ENCODE peak calls at places on chromosomes 6 and 20, in six cellular contexts. Q is HCT116, K is GM12878, Y is WTC11, M is HepG2, S is H1. E is an unnamed sample.

GRCh38 chr20:43187476-43188233 is 2.1 kb downstream of the PTPRT start:
- DNase-seq in M (peak), Y (peak), S (peak), K (no peak), Q (peak), E (peak)

GRCh38 chr20:5863040-5863811 is 87.1 kb downstream of the TRMT6 start:
- DNase-seq in S (no peak), Q (no peak), M (no peak), K (no peak), Y (no peak), E (no peak)

GRCh38 chr6:161379828-161380598 is 106.2 kb upstream of the AGPAT4 start:
- DNase-seq in S (no peak), K (no peak), Y (no peak), M (no peak), Q (no peak), E (peak)

GRCh38 chr6:37607949-37608348 is 89.7 kb downstream of the MDGA1 start:
- DNase-seq in Q (no peak), K (no peak), M (peak), Y (no peak), S (no peak), E (peak)

GRCh38 chr6:90414352-90414751 is 117.7 kb upstream of the BACH2 start:
- DNase-seq in Y (no peak), S (no peak), K (no peak), M (no peak), Q (no peak), E (no peak)

GRCh38 chr20:21179796-21180195 is 53.9 kb downstream of the KIZ start:
- DNase-seq in Q (no peak), S (no peak), Y (no peak), K (no peak), M (no peak), E (no peak)

GRCh38 chr6:143555071-143555492 is 43.6 kb upstream of the FUCA2 start:
- DNase-seq in Q (no peak), K (no peak), Y (no peak), S (no peak), M (no peak), E (peak)

GRCh38 chr6:1552296-1552761 is 57.4 kb upstream of the FOXC1 start:
- DNase-seq in Y (no peak), M (peak), S (no peak), Q (peak), K (no peak), E (no peak)

GRCh38 chr20:50108571-50109235 is 4.2 kb downstream of the UBE2V1 start:
- DNase-seq in Q (no peak), K (no peak), S (no peak), Y (no peak), M (no peak), E (no peak)

GRCh38 chr6:77666340-77666739 is 13.5 kb downstream of the MEI4 start:
- DNase-seq in Q (no peak), M (no peak), K (no peak), Y (no peak), S (no peak), E (no peak)

GRCh38 chr6:122669868-122670267 is 59.7 kb downstream of the PKIB start:
- DNase-seq in K (no peak), S (no peak), M (no peak), Q (no peak), Y (no peak), E (no peak)

GRCh38 chr6:1737463-1738311 is 128.0 kb downstream of the FOXC1 start:
- DNase-seq in S (no peak), Q (no peak), K (no peak), Y (no peak), M (no peak), E (no peak)

GRCh38 chr20:3927486-3928291 is 38.5 kb downstream of the PANK2 start:
- DNase-seq in M (no peak), Y (no peak), Q (no peak), S (no peak), K (no peak), E (no peak)

GRCh38 chr6:84086545-84087429 is 53.2 kb downstream of the MRAP2 start:
- DNase-seq in S (no peak), K (no peak), M (peak), Y (no peak), Q (no peak), E (peak)

GRCh38 chr6:49543087-49543858 is 7.2 kb upstream of the C6orf141 start:
- DNase-seq in M (no peak), Y (no peak), S (no peak), Q (no peak), K (no peak), E (peak)

GRCh38 chr6:19830171-19830570 is 7.0 kb upstream of the ID4 start:
- DNase-seq in Q (no peak), S (no peak), Y (no peak), M (peak), K (no peak), E (no peak)

GRCh38 chr20:56932575-56933330 is 303.6 kb downstream of the TFAP2C start:
- DNase-seq in M (no peak), S (no peak), Y (no peak), Q (no peak), K (no peak), E (no peak)

GRCh38 chr20:17541596-17541995 is 10.4 kb upstream of the BFSP1 start:
- DNase-seq in Y (no peak), K (no peak), M (no peak), S (no peak), Q (no peak), E (no peak)

GRCh38 chr20:36461600-36462439 is 79.5 kb upstream of the MYL9 start:
- DNase-seq in Q (no peak), M (no peak), S (no peak), Y (peak), K (no peak), E (peak)

GRCh38 chr6:151388997-151389639 is 2.2 kb downstream of the ZBTB2 start:
- DNase-seq in Q (no peak), S (no peak), M (no peak), Y (no peak), K (no peak), E (no peak)

GRCh38 chr6:87336367-87336766 is 7.3 kb upstream of the GJB7 start:
- DNase-seq in M (no peak), Q (no peak), S (no peak), Y (no peak), K (no peak), E (peak)

GRCh38 chr6:5565976-5566375 is 304.7 kb downstream of the FARS2 start:
- DNase-seq in K (no peak), S (no peak), M (no peak), Y (no peak), Q (no peak), E (no peak)

GRCh38 chr6:116561377-116562018 is 7.9 kb downstream of the CALHM4 start:
- DNase-seq in S (no peak), K (no peak), Q (peak), M (peak), Y (peak), E (peak)

GRCh38 chr6:134117409-134117808 is 65.0 kb upstream of the SLC2A12 start:
- DNase-seq in K (no peak), M (no peak), Y (no peak), S (no peak), Q (no peak), E (no peak)

GRCh38 chr20:3934628-3935027 is 45.4 kb downstream of the PANK2 start:
- DNase-seq in Q (no peak), K (no peak), M (no peak), S (no peak), Y (no peak), E (no peak)

GRCh38 chr6:13048113-13048512 is 280.2 kb downstream of the TBC1D7 start:
- DNase-seq in Y (no peak), K (no peak), Q (no peak), S (no peak), M (no peak), E (no peak)

GRCh38 chr6:88365230-88365629 is 199.1 kb upstream of the CNR1 start:
- DNase-seq in Y (no peak), K (no peak), M (no peak), S (no peak), Q (no peak), E (no peak)

GRCh38 chr20:63139369-63139768 is 76.6 kb downstream of the YTHDF1 start:
- DNase-seq in S (no peak), Q (no peak), Y (no peak), K (no peak), M (no peak), E (no peak)

GRCh38 chr6:41092421-41093140 is 19.8 kb downstream of the NFYA start:
- DNase-seq in K (no peak), S (no peak), Y (no peak), M (peak), Q (no peak), E (peak)

GRCh38 chr20:20237093-20237959 is 130.6 kb upstream of the INSM1 start:
- DNase-seq in K (no peak), M (peak), S (no peak), Q (peak), Y (peak), E (peak)

GRCh38 chr20:39532205-39532604 is 570.1 kb downstream of the DHX35 start:
- DNase-seq in M (no peak), K (no peak), Q (no peak), Y (no peak), S (no peak), E (no peak)

GRCh38 chr20:25057234-25058050 is 497 bp downstream of the ACSS1 start:
- DNase-seq in M (no peak), Y (peak), S (no peak), K (no peak), Q (no peak), E (peak)

GRCh38 chr6:160990847-160991410 is 640 bp upstream of the MAP3K4 start:
- DNase-seq in S (no peak), M (no peak), Y (no peak), Q (no peak), K (no peak), E (no peak)

GRCh38 chr6:1884313-1884712 is 274.6 kb downstream of the FOXC1 start:
- DNase-seq in Q (no peak), K (no peak), M (no peak), S (no peak), Y (no peak), E (no peak)

GRCh38 chr20:59365611-59366284 is 65.3 kb downstream of the EDN3 start:
- DNase-seq in M (no peak), K (no peak), Q (no peak), Y (no peak), S (no peak), E (no peak)

GRCh38 chr20:38231786-38232130 is 28.8 kb downstream of the KIAA1755 start:
- DNase-seq in K (no peak), Q (no peak), S (no peak), M (no peak), Y (no peak), E (no peak)
- TF ChIP-seq ATF3 in K (no peak), Q (no peak), S (no peak), M (no peak), Y (no peak), E (no peak)

DNA sequence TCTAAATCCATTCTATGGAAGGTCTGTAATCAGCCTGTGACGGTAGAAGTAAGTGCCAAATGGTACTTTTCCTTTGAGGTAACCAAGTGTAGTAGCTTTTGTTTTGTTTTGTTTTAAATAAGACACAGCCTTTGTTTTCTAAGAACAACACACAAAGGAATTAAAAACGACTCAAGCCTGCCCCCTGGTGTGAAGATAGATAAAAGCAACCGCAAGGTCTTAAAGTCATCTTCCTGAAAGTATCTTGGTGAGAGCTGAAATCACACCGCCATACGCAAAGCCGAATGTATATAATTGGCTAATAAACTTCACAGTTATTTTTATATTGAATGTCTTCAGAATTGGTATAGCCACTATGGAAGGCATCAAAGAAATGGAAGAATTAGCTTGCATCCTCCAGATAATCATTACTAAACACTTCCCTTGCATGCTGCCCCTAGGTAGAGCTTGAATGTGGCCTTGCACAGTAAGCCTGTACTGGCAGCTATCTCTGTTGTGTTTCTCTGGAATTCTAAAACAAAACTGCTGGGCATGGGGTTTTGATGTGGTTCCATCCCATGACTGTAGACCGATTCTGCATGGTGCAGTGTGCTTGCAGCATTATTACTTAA is 95.6 kb downstream of the LAMP5 start:
- DNase-seq in Y (peak), S (peak), K (peak), M (peak), Q (peak), E (peak)
- TF ChIP-seq ATF3 in Y (no peak), S (no peak), K (no peak), M (no peak), Q (no peak), E (no peak)

GRCh38 chr6:141541766-141542324 is 590.9 kb upstream of the GJE1 start:
- DNase-seq in K (no peak), Y (no peak), Q (no peak), M (no peak), S (no peak), E (no peak)
- TF ChIP-seq ATF3 in K (no peak), Y (no peak), Q (no peak), M (no peak), S (no peak), E (no peak)

DNA sequence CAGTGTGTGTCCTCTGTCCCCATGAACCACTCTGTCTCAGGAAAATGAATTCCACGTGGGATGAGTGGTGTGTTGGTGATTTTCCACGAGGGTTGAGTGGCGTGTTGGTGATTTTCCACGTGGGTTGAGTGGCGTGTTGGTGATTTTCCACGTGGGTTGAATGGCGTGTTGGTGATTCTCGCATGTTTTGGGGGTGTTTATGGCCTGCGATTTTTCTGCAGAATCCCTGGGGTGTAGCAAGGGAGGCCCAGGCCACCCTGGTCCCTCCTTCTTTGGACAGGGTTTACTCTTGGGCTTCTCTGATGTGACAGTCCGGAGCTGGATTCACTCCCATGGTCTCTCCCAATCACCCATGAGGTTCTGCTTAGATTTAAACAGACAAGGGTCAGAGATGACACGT is 90.6 kb upstream of the FRMD1 start:
- DNase-seq in S (no peak), M (no peak), K (no peak), Q (no peak), Y (no peak), E (no peak)
- TF ChIP-seq ATF3 in S (no peak), M (no peak), K (no peak), Q (no peak), Y (no peak), E (no peak)

GRCh38 chr20:41360831-41361756 is 5.5 kb downstream of the EMILIN3 start:
- DNase-seq in Q (no peak), K (no peak), Y (no peak), M (no peak), S (no peak), E (no peak)

GRCh38 chr20:41358717-41359116 is 7.9 kb downstream of the EMILIN3 start:
- DNase-seq in Y (no peak), Q (no peak), K (no peak), S (no peak), M (peak), E (no peak)

GRCh38 chr20:41357424-41358163 is 9.0 kb downstream of the EMILIN3 start:
- DNase-seq in K (no peak), S (no peak), Q (no peak), M (no peak), Y (no peak), E (no peak)

GRCh38 chr20:41358230-41358629 is 8.4 kb downstream of the EMILIN3 start:
- DNase-seq in Q (no peak), M (no peak), K (no peak), Y (no peak), S (no peak), E (no peak)

GRCh38 chr20:41359541-41360011 is 7.0 kb downstream of the EMILIN3 start:
- DNase-seq in Q (no peak), S (no peak), K (no peak), Y (no peak), M (no peak), E (no peak)
- TF ChIP-seq ATF3 in Q (no peak), S (no peak), K (no peak), Y (no peak), M (no peak), E (no peak)

GRCh38 chr6:168158980-168159349 is 80.0 kb upstream of the FRMD1 start:
- DNase-seq in K (no peak), Y (no peak), S (no peak), M (no peak), Q (no peak), E (no peak)

GRCh38 chr6:168155821-168156741 is 77.1 kb upstream of the FRMD1 start:
- DNase-seq in Y (no peak), S (no peak), M (peak), Q (no peak), K (no peak), E (no peak)

GRCh38 chr6:168158280-168158979 is 79.4 kb upstream of the FRMD1 start:
- DNase-seq in Q (no peak), K (no peak), Y (no peak), S (no peak), M (no peak), E (no peak)

GRCh38 chr6:168156742-168157265 is 77.8 kb upstream of the FRMD1 start:
- DNase-seq in Q (no peak), K (no peak), S (no peak), Y (no peak), M (no peak), E (no peak)

GRCh38 chr6:168157272-168158007 is 78.4 kb upstream of the FRMD1 start:
- DNase-seq in K (no peak), Q (no peak), M (no peak), S (no peak), Y (no peak), E (no peak)
- TF ChIP-seq ATF3 in K (no peak), Q (no peak), M (no peak), S (no peak), Y (no peak), E (no peak)

GRCh38 chr6:157586088-157586414 is 205.1 kb downstream of the ZDHHC14 start:
- DNase-seq in M (no peak), S (no peak), K (no peak), Q (no peak), Y (no peak), E (no peak)
- TF ChIP-seq ATF3 in M (no peak), S (no peak), K (no peak), Q (no peak), Y (no peak), E (no peak)

GRCh38 chr6:165732696-165733486 is 69.8 kb upstream of the PDE10A start:
- DNase-seq in Q (no peak), Y (no peak), S (no peak), K (no peak), M (no peak), E (no peak)
- TF ChIP-seq ATF3 in Q (no peak), Y (no peak), S (no peak), K (no peak), M (no peak), E (no peak)

GRCh38 chr6:56593801-56594318 is 48.8 kb downstream of the DST start:
- DNase-seq in Q (no peak), M (no peak), S (no peak), K (peak), Y (no peak), E (no peak)

GRCh38 chr6:56594699-56595098 is 48.0 kb downstream of the DST start:
- DNase-seq in Y (no peak), Q (no peak), K (peak), M (no peak), S (no peak), E (no peak)

GRCh38 chr6:56595490-56596122 is 47.1 kb downstream of the DST start:
- DNase-seq in M (peak), S (no peak), Y (peak), K (peak), Q (peak), E (peak)
- TF ChIP-seq ATF3 in M (no peak), S (no peak), Y (no peak), K (no peak), Q (no peak), E (no peak)